ENCODE peak calls at places on chromosome 6, in ten cellular contexts. R is GM23338, S is HCT116, O is sigmoid colon, T is SK-N-SH, J is breast epithelium, Y is GM12891, Q is HL-60, E is upper lobe of left lung, N is endothelial cell of umbilical vein. C is an unnamed sample.
A peak's percentile ranks its signal among the peaks of the same experiment; 100 is the strongest.

GRCh38 chr6:154893927-154894326 is 101.2 kb upstream of the TIAM2 start:
- DNase-seq in E (no peak), N (no peak), R (no peak), O (no peak), T (no peak), Y (no peak), J (no peak), Q (no peak), S (no peak), C (no peak)

GRCh38 chr6:118546164-118546929 is 1.7 kb upstream of the PLN start:
- DNase-seq in T (no peak), J (no peak), R (no peak), E (no peak), Y (no peak), N (no peak), S (no peak), Q (no peak), O (no peak), C (no peak)

GRCh38 chr6:157496534-157497095 is 115.6 kb downstream of the ZDHHC14 start:
- DNase-seq in Y (no peak), T (no peak), O (no peak), R (no peak), Q (no peak), E (no peak), J (no peak), N (peak; percentile 21), S (no peak), C (no peak)

GRCh38 chr6:143193571-143194094 is 132.9 kb downstream of the AIG1 start:
- DNase-seq in O (no peak), Q (no peak), Y (no peak), E (no peak), J (no peak), T (no peak), R (no peak), N (no peak), S (no peak), C (no peak)

GRCh38 chr6:53857318-53858094 is 62.7 kb downstream of the LRRC1 start:
- DNase-seq in Q (no peak), N (peak; percentile 93), O (no peak), T (no peak), J (no peak), Y (no peak), R (no peak), S (no peak), E (no peak), C (no peak)

GRCh38 chr6:31946370-31946885 is 533 bp downstream of the CFB start:
- DNase-seq in J (no peak), E (no peak), Q (no peak), T (no peak), Y (no peak), R (no peak), S (no peak), O (no peak), N (no peak), C (no peak)

GRCh38 chr6:17740559-17741220 is 34.0 kb upstream of the NUP153 start:
- DNase-seq in Q (no peak), O (no peak), R (no peak), Y (no peak), S (no peak), E (no peak), N (no peak), T (no peak), J (no peak), C (no peak)

GRCh38 chr6:25057121-25057520 is 121.4 kb upstream of the RIPOR2 start:
- DNase-seq in O (no peak), J (no peak), T (no peak), Q (no peak), R (no peak), Y (no peak), E (no peak), S (no peak), N (no peak), C (no peak)

GRCh38 chr6:151699719-151700118 is 107.8 kb upstream of the ESR1 start:
- DNase-seq in J (no peak), N (no peak), Q (no peak), Y (no peak), R (no peak), S (no peak), O (no peak), T (no peak), E (no peak), C (no peak)

GRCh38 chr6:166494757-166495486 is 91.6 kb downstream of the RAMACL start:
- DNase-seq in S (no peak), Y (no peak), O (peak; percentile 57), E (no peak), T (no peak), J (no peak), R (no peak), N (no peak), Q (no peak), C (no peak)

GRCh38 chr6:39923394-39923793 is 10.9 kb downstream of the MOCS1 start:
- DNase-seq in J (peak; percentile 91), S (no peak), O (no peak), N (no peak), E (peak; percentile 84), Q (no peak), Y (no peak), T (peak; percentile 85), R (no peak), C (no peak)

GRCh38 chr6:156719395-156719719 is 57.8 kb upstream of the ARID1B start:
- DNase-seq in Q (no peak), S (no peak), E (no peak), O (no peak), Y (no peak), N (no peak), T (no peak), J (no peak), R (no peak), C (no peak)

GRCh38 chr6:51277471-51277870 is 458.8 kb downstream of the TFAP2B start:
- DNase-seq in J (no peak), Q (no peak), Y (no peak), E (no peak), R (no peak), S (no peak), T (no peak), N (no peak), O (no peak), C (no peak)

GRCh38 chr6:14726816-14727493 is 518.9 kb upstream of the JARID2 start:
- DNase-seq in J (no peak), R (no peak), Q (peak; percentile 63), E (no peak), O (no peak), N (no peak), Y (no peak), T (no peak), S (no peak), C (no peak)

GRCh38 chr6:17212541-17213371 is 68.4 kb upstream of the RBM24 start:
- DNase-seq in Q (no peak), E (no peak), Y (no peak), T (no peak), S (no peak), R (no peak), J (no peak), N (no peak), O (peak; percentile 68), C (no peak)

GRCh38 chr6:68634503-68635411 is at the start of gene ADGRB3:
- DNase-seq in S (no peak), Y (peak; percentile 48), Q (peak; percentile 28), T (peak; percentile 93), O (peak; percentile 89), R (peak; percentile 79), N (peak; percentile 42), E (peak; percentile 95), J (peak; percentile 53), C (peak; percentile 32)

GRCh38 chr6:167543602-167544506 is 219.0 kb downstream of the TTLL2 start:
- DNase-seq in J (no peak), O (peak; percentile 88), R (no peak), Y (no peak), N (peak; percentile 62), T (no peak), S (no peak), E (no peak), Q (no peak), C (no peak)

GRCh38 chr6:5747379-5747778 is 259.3 kb downstream of the NRN1 start:
- DNase-seq in R (no peak), S (no peak), Y (no peak), O (no peak), Q (no peak), E (no peak), T (no peak), N (no peak), J (no peak), C (no peak)

GRCh38 chr6:108588586-108588985 is 27.9 kb downstream of the FOXO3 start:
- DNase-seq in Q (no peak), R (peak; percentile 34), Y (no peak), O (no peak), S (no peak), N (peak; percentile 78), E (no peak), J (no peak), T (no peak), C (no peak)
- TF ChIP-seq POLR2AphosphoS5 in Q (no peak), R (no peak), Y (no peak), O (no peak), S (no peak), N (no peak), E (no peak), J (no peak), T (no peak), C (no peak)

DNA sequence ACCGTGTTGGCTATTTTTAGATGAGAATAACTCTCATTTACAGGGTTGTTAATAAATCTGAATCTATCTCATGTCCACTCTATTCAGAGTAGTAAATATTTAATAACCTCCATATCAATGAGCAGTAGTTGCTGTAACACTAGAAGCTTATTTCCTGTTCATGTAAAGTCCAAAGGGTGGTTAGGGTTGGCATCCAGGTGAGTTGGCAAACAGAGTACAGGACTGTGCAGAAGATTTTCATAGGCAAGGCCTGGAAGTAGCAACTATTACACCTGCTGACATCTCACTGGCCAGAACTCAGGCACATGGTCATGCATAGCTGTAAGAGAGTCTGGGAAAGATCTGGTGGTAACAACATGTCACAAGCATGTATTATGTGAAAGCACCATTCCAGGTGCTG is 147.5 kb downstream of the PHF3 start:
- DNase-seq in S (no peak), R (no peak), N (no peak), Q (no peak), O (no peak), T (no peak), J (no peak), E (no peak), Y (no peak), C (no peak)
- TF ChIP-seq POLR2AphosphoS5 in S (no peak), R (no peak), N (no peak), Q (no peak), O (no peak), T (no peak), J (no peak), E (no peak), Y (no peak), C (no peak)

DNA sequence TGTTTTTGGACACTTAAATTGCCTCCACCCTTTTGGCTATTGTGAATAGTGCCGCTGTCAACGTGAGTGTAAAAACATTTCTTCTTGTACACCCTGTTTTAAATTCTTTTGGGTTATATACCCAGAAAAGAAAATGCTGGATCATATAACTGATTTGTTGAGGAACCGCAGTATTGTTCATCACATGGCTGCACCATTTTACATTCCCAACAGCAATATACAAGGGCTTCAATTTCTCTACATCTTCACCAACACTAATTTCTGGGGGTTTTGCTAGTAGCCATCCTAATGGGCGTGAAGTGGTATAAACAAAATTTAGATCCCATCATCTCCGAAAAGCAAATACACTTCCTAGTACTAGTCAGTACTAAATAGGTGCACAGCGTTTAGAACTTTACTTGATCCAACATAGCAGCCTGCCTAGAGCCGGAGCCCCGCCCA is 579 bp upstream of the BPHL start:
- DNase-seq in J (no peak), R (no peak), N (no peak), T (no peak), S (no peak), O (no peak), Q (no peak), E (no peak), Y (no peak), C (no peak)
- TF ChIP-seq POLR2AphosphoS5 in J (no peak), R (no peak), N (no peak), T (no peak), S (no peak), O (no peak), Q (no peak), E (no peak), Y (no peak), C (no peak)

GRCh38 chr6:3331498-3331897 is 72.8 kb downstream of the PSMG4 start:
- DNase-seq in R (peak; percentile 56), E (no peak), S (no peak), Y (no peak), N (no peak), T (no peak), O (no peak), Q (no peak), J (no peak), C (no peak)
- TF ChIP-seq POLR2AphosphoS5 in R (no peak), E (no peak), S (no peak), Y (no peak), N (no peak), T (no peak), O (no peak), Q (no peak), J (no peak), C (no peak)